ENCODE peak calls at places on chromosome 9, in ten cellular contexts. One of them, this sample, is unnamed.

GRCh38 chr9:111601237-111602018 is 2.0 kb upstream of the PTGR1 start:
- DNase-seq in ovary: no peak
- DNase-seq in breast epithelium: no peak
- DNase-seq in gastrocnemius medialis: no peak
- DNase-seq in HCT116: no peak
- DNase-seq in mammary epithelial cell: no peak
- DNase-seq in substantia nigra: no peak
- DNase-seq in A673: no peak
- DNase-seq in neural progenitor cell: no peak
- DNase-seq in iPS DF 6.9: no peak
- DNase-seq in this sample: no peak

GRCh38 chr9:113677057-113677456 is 199.1 kb upstream of the ZNF618 start:
- DNase-seq in ovary: no peak
- DNase-seq in breast epithelium: no peak
- DNase-seq in gastrocnemius medialis: no peak
- DNase-seq in HCT116: no peak
- DNase-seq in mammary epithelial cell: peak
- DNase-seq in substantia nigra: no peak
- DNase-seq in A673: no peak
- DNase-seq in neural progenitor cell: no peak
- DNase-seq in iPS DF 6.9: no peak
- DNase-seq in this sample: no peak

GRCh38 chr9:117772960-117773359 is 68.8 kb downstream of the TLR4 start:
- DNase-seq in ovary: no peak
- DNase-seq in breast epithelium: no peak
- DNase-seq in gastrocnemius medialis: no peak
- DNase-seq in HCT116: no peak
- DNase-seq in mammary epithelial cell: peak
- DNase-seq in substantia nigra: no peak
- DNase-seq in A673: peak
- DNase-seq in neural progenitor cell: no peak
- DNase-seq in iPS DF 6.9: no peak
- DNase-seq in this sample: no peak

GRCh38 chr9:98118640-98119601 is at the start of gene TRIM14:
- DNase-seq in ovary: peak
- DNase-seq in breast epithelium: peak
- DNase-seq in gastrocnemius medialis: no peak
- DNase-seq in HCT116: peak
- DNase-seq in mammary epithelial cell: peak
- DNase-seq in substantia nigra: no peak
- DNase-seq in A673: peak
- DNase-seq in neural progenitor cell: peak
- DNase-seq in iPS DF 6.9: no peak
- DNase-seq in this sample: peak

GRCh38 chr9:134778841-134779411 is 101.7 kb upstream of the FCN2 start:
- DNase-seq in ovary: peak
- DNase-seq in breast epithelium: peak
- DNase-seq in gastrocnemius medialis: no peak
- DNase-seq in HCT116: peak
- DNase-seq in mammary epithelial cell: peak
- DNase-seq in substantia nigra: no peak
- DNase-seq in A673: peak
- DNase-seq in neural progenitor cell: peak
- DNase-seq in iPS DF 6.9: peak
- DNase-seq in this sample: peak

GRCh38 chr9:15469406-15469805 is 41.4 kb downstream of the PSIP1 start:
- DNase-seq in ovary: no peak
- DNase-seq in breast epithelium: no peak
- DNase-seq in gastrocnemius medialis: no peak
- DNase-seq in HCT116: no peak
- DNase-seq in mammary epithelial cell: no peak
- DNase-seq in substantia nigra: no peak
- DNase-seq in A673: no peak
- DNase-seq in neural progenitor cell: no peak
- DNase-seq in iPS DF 6.9: no peak
- DNase-seq in this sample: no peak

GRCh38 chr9:36905101-36906066 is 128.7 kb downstream of the PAX5 start:
- DNase-seq in ovary: no peak
- DNase-seq in breast epithelium: no peak
- DNase-seq in gastrocnemius medialis: no peak
- DNase-seq in HCT116: no peak
- DNase-seq in mammary epithelial cell: no peak
- DNase-seq in substantia nigra: no peak
- DNase-seq in A673: no peak
- DNase-seq in neural progenitor cell: peak
- DNase-seq in iPS DF 6.9: peak
- DNase-seq in this sample: no peak

GRCh38 chr9:130074391-130075115 is 20.8 kb downstream of the GPR107 start:
- DNase-seq in ovary: no peak
- DNase-seq in breast epithelium: no peak
- DNase-seq in gastrocnemius medialis: no peak
- DNase-seq in HCT116: no peak
- DNase-seq in mammary epithelial cell: no peak
- DNase-seq in substantia nigra: no peak
- DNase-seq in A673: no peak
- DNase-seq in neural progenitor cell: no peak
- DNase-seq in iPS DF 6.9: no peak
- DNase-seq in this sample: no peak

GRCh38 chr9:117156150-117156688 is 258.6 kb downstream of the ASTN2 start:
- DNase-seq in ovary: no peak
- DNase-seq in breast epithelium: no peak
- DNase-seq in gastrocnemius medialis: no peak
- DNase-seq in HCT116: no peak
- DNase-seq in mammary epithelial cell: no peak
- DNase-seq in substantia nigra: no peak
- DNase-seq in A673: no peak
- DNase-seq in neural progenitor cell: no peak
- DNase-seq in iPS DF 6.9: no peak
- DNase-seq in this sample: no peak

GRCh38 chr9:90018688-90019087 is 413.9 kb downstream of the GADD45G start:
- DNase-seq in ovary: no peak
- DNase-seq in breast epithelium: no peak
- DNase-seq in gastrocnemius medialis: no peak
- DNase-seq in HCT116: no peak
- DNase-seq in mammary epithelial cell: no peak
- DNase-seq in substantia nigra: no peak
- DNase-seq in A673: no peak
- DNase-seq in neural progenitor cell: no peak
- DNase-seq in iPS DF 6.9: no peak
- DNase-seq in this sample: no peak

GRCh38 chr9:107630141-107630540 is 140.6 kb upstream of the KLF4 start:
- DNase-seq in ovary: no peak
- DNase-seq in breast epithelium: no peak
- DNase-seq in gastrocnemius medialis: no peak
- DNase-seq in HCT116: no peak
- DNase-seq in mammary epithelial cell: no peak
- DNase-seq in substantia nigra: no peak
- DNase-seq in A673: no peak
- DNase-seq in neural progenitor cell: no peak
- DNase-seq in iPS DF 6.9: no peak
- DNase-seq in this sample: no peak

GRCh38 chr9:82147798-82148440 is 159.3 kb downstream of the SPATA31D1 start:
- DNase-seq in ovary: no peak
- DNase-seq in breast epithelium: no peak
- DNase-seq in gastrocnemius medialis: no peak
- DNase-seq in HCT116: no peak
- DNase-seq in mammary epithelial cell: no peak
- DNase-seq in substantia nigra: no peak
- DNase-seq in A673: no peak
- DNase-seq in neural progenitor cell: no peak
- DNase-seq in iPS DF 6.9: no peak
- DNase-seq in this sample: no peak

GRCh38 chr9:120348951-120349429 is 231.0 kb downstream of the CDK5RAP2 start:
- DNase-seq in ovary: no peak
- DNase-seq in breast epithelium: no peak
- DNase-seq in gastrocnemius medialis: no peak
- DNase-seq in HCT116: peak
- DNase-seq in mammary epithelial cell: peak
- DNase-seq in substantia nigra: peak
- DNase-seq in A673: peak
- DNase-seq in neural progenitor cell: peak
- DNase-seq in iPS DF 6.9: peak
- DNase-seq in this sample: peak

GRCh38 chr9:32350682-32351081 is 33.8 kb upstream of the ACO1 start:
- DNase-seq in ovary: no peak
- DNase-seq in breast epithelium: no peak
- DNase-seq in gastrocnemius medialis: no peak
- DNase-seq in HCT116: peak
- DNase-seq in mammary epithelial cell: peak
- DNase-seq in substantia nigra: no peak
- DNase-seq in A673: peak
- DNase-seq in neural progenitor cell: no peak
- DNase-seq in iPS DF 6.9: no peak
- DNase-seq in this sample: no peak

GRCh38 chr9:3768698-3769458 is 243.1 kb upstream of the RFX3 start:
- DNase-seq in ovary: no peak
- DNase-seq in breast epithelium: no peak
- DNase-seq in gastrocnemius medialis: no peak
- DNase-seq in HCT116: no peak
- DNase-seq in mammary epithelial cell: no peak
- DNase-seq in substantia nigra: no peak
- DNase-seq in A673: no peak
- DNase-seq in neural progenitor cell: no peak
- DNase-seq in iPS DF 6.9: no peak
- DNase-seq in this sample: no peak

DNA sequence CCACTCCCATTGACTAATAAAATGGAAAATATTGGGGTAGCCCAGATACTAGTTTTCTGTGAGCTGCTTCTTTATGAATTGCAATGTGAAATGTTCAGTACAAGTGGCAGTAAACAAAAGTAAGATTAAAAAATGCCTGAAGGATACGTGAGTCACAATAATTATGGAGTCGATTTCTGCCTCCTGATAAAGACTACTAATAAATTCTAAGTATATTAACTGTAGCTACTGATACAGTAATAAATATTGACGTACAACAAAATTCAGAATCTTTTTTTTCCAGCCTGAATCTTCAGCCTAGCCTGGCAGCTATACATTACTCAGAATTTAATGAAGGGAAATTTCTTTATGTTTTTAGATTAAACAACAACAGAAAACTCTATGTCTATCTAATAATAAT is 218.1 kb downstream of the MPDZ start:
- DNase-seq in ovary: no peak
- DNase-seq in breast epithelium: no peak
- DNase-seq in gastrocnemius medialis: no peak
- DNase-seq in HCT116: no peak
- DNase-seq in mammary epithelial cell: no peak
- DNase-seq in substantia nigra: no peak
- DNase-seq in A673: no peak
- DNase-seq in neural progenitor cell: no peak
- DNase-seq in iPS DF 6.9: no peak
- DNase-seq in this sample: no peak
- H3K27ac ChIP-seq in ovary: no peak
- H3K27ac ChIP-seq in breast epithelium: no peak
- H3K27ac ChIP-seq in gastrocnemius medialis: no peak
- H3K27ac ChIP-seq in HCT116: no peak
- H3K27ac ChIP-seq in mammary epithelial cell: no peak
- H3K27ac ChIP-seq in substantia nigra: no peak
- H3K27ac ChIP-seq in A673: no peak
- H3K27ac ChIP-seq in neural progenitor cell: no peak
- H3K27ac ChIP-seq in iPS DF 6.9: no peak
- H3K27ac ChIP-seq in this sample: no peak

GRCh38 chr9:38393128-38393809 is 767 bp downstream of the ALDH1B1 start:
- DNase-seq in ovary: no peak
- DNase-seq in breast epithelium: no peak
- DNase-seq in gastrocnemius medialis: no peak
- DNase-seq in HCT116: no peak
- DNase-seq in mammary epithelial cell: no peak
- DNase-seq in substantia nigra: no peak
- DNase-seq in A673: no peak
- DNase-seq in neural progenitor cell: no peak
- DNase-seq in iPS DF 6.9: no peak
- DNase-seq in this sample: no peak
- H3K27ac ChIP-seq in ovary: peak
- H3K27ac ChIP-seq in breast epithelium: peak
- H3K27ac ChIP-seq in gastrocnemius medialis: peak
- H3K27ac ChIP-seq in HCT116: peak
- H3K27ac ChIP-seq in mammary epithelial cell: peak
- H3K27ac ChIP-seq in substantia nigra: no peak
- H3K27ac ChIP-seq in A673: peak
- H3K27ac ChIP-seq in neural progenitor cell: no peak
- H3K27ac ChIP-seq in iPS DF 6.9: no peak
- H3K27ac ChIP-seq in this sample: no peak

GRCh38 chr9:88740844-88741243 is 205.9 kb downstream of the NXNL2 start:
- DNase-seq in ovary: no peak
- DNase-seq in breast epithelium: no peak
- DNase-seq in gastrocnemius medialis: no peak
- DNase-seq in HCT116: no peak
- DNase-seq in mammary epithelial cell: no peak
- DNase-seq in substantia nigra: no peak
- DNase-seq in A673: no peak
- DNase-seq in neural progenitor cell: no peak
- DNase-seq in iPS DF 6.9: no peak
- DNase-seq in this sample: no peak

GRCh38 chr9:88739373-88739772 is 204.4 kb downstream of the NXNL2 start:
- DNase-seq in ovary: no peak
- DNase-seq in breast epithelium: no peak
- DNase-seq in gastrocnemius medialis: no peak
- DNase-seq in HCT116: no peak
- DNase-seq in mammary epithelial cell: no peak
- DNase-seq in substantia nigra: no peak
- DNase-seq in A673: no peak
- DNase-seq in neural progenitor cell: no peak
- DNase-seq in iPS DF 6.9: no peak
- DNase-seq in this sample: no peak

GRCh38 chr9:88741335-88741734 is 206.4 kb downstream of the NXNL2 start:
- DNase-seq in ovary: no peak
- DNase-seq in breast epithelium: no peak
- DNase-seq in gastrocnemius medialis: no peak
- DNase-seq in HCT116: no peak
- DNase-seq in mammary epithelial cell: no peak
- DNase-seq in substantia nigra: no peak
- DNase-seq in A673: peak
- DNase-seq in neural progenitor cell: peak
- DNase-seq in iPS DF 6.9: no peak
- DNase-seq in this sample: no peak

GRCh38 chr9:88745281-88746001 is 210.5 kb downstream of the NXNL2 start:
- DNase-seq in ovary: no peak
- DNase-seq in breast epithelium: no peak
- DNase-seq in gastrocnemius medialis: no peak
- DNase-seq in HCT116: no peak
- DNase-seq in mammary epithelial cell: no peak
- DNase-seq in substantia nigra: no peak
- DNase-seq in A673: peak
- DNase-seq in neural progenitor cell: no peak
- DNase-seq in iPS DF 6.9: no peak
- DNase-seq in this sample: no peak

GRCh38 chr9:88742483-88742882 is 207.5 kb downstream of the NXNL2 start:
- DNase-seq in ovary: no peak
- DNase-seq in breast epithelium: no peak
- DNase-seq in gastrocnemius medialis: no peak
- DNase-seq in HCT116: no peak
- DNase-seq in mammary epithelial cell: peak
- DNase-seq in substantia nigra: no peak
- DNase-seq in A673: peak
- DNase-seq in neural progenitor cell: no peak
- DNase-seq in iPS DF 6.9: no peak
- DNase-seq in this sample: no peak
- H3K27ac ChIP-seq in ovary: no peak
- H3K27ac ChIP-seq in breast epithelium: peak
- H3K27ac ChIP-seq in gastrocnemius medialis: no peak
- H3K27ac ChIP-seq in HCT116: no peak
- H3K27ac ChIP-seq in mammary epithelial cell: no peak
- H3K27ac ChIP-seq in substantia nigra: no peak
- H3K27ac ChIP-seq in A673: no peak
- H3K27ac ChIP-seq in neural progenitor cell: no peak
- H3K27ac ChIP-seq in iPS DF 6.9: no peak
- H3K27ac ChIP-seq in this sample: no peak

GRCh38 chr9:10678010-10678409 is 65.2 kb upstream of the PTPRD start:
- DNase-seq in ovary: no peak
- DNase-seq in breast epithelium: no peak
- DNase-seq in gastrocnemius medialis: no peak
- DNase-seq in HCT116: no peak
- DNase-seq in mammary epithelial cell: no peak
- DNase-seq in substantia nigra: no peak
- DNase-seq in A673: no peak
- DNase-seq in neural progenitor cell: no peak
- DNase-seq in iPS DF 6.9: no peak
- DNase-seq in this sample: no peak
- H3K27ac ChIP-seq in ovary: no peak
- H3K27ac ChIP-seq in breast epithelium: no peak
- H3K27ac ChIP-seq in gastrocnemius medialis: no peak
- H3K27ac ChIP-seq in HCT116: no peak
- H3K27ac ChIP-seq in mammary epithelial cell: no peak
- H3K27ac ChIP-seq in substantia nigra: no peak
- H3K27ac ChIP-seq in A673: no peak
- H3K27ac ChIP-seq in neural progenitor cell: no peak
- H3K27ac ChIP-seq in iPS DF 6.9: no peak
- H3K27ac ChIP-seq in this sample: no peak